ENCODE peak calls at places on chromosome 9, in five cellular contexts. One of them, this sample, is unnamed.

GRCh38 chr9:130770679-130771442 is 64.2 kb upstream of the ABL1 start:
- DNase-seq in cardiac muscle cell: peak
- DNase-seq in psoas muscle: no peak
- DNase-seq in NCI-H510A treated with DMSO at 0.1 percent for 48 hours: peak
- DNase-seq in mesendoderm: peak
- DNase-seq in this sample: no peak

GRCh38 chr9:137705443-137705863 is 86.6 kb downstream of the EHMT1 start:
- DNase-seq in cardiac muscle cell: no peak
- DNase-seq in psoas muscle: no peak
- DNase-seq in NCI-H510A treated with DMSO at 0.1 percent for 48 hours: no peak
- DNase-seq in mesendoderm: no peak
- DNase-seq in this sample: no peak

GRCh38 chr9:12819436-12820185 is 44.8 kb downstream of the LURAP1L start:
- DNase-seq in cardiac muscle cell: no peak
- DNase-seq in psoas muscle: no peak
- DNase-seq in NCI-H510A treated with DMSO at 0.1 percent for 48 hours: no peak
- DNase-seq in mesendoderm: peak
- DNase-seq in this sample: no peak

GRCh38 chr9:119289740-119290139 is 79.5 kb downstream of the BRINP1 start:
- DNase-seq in cardiac muscle cell: peak
- DNase-seq in psoas muscle: no peak
- DNase-seq in NCI-H510A treated with DMSO at 0.1 percent for 48 hours: peak
- DNase-seq in mesendoderm: peak
- DNase-seq in this sample: no peak

GRCh38 chr9:105418588-105419108 is 29.2 kb upstream of the FSD1L start:
- DNase-seq in cardiac muscle cell: no peak
- DNase-seq in psoas muscle: no peak
- DNase-seq in NCI-H510A treated with DMSO at 0.1 percent for 48 hours: no peak
- DNase-seq in mesendoderm: no peak
- DNase-seq in this sample: no peak

GRCh38 chr9:69376651-69377050 is 51.6 kb downstream of the ENTREP1 start:
- DNase-seq in cardiac muscle cell: peak
- DNase-seq in psoas muscle: peak
- DNase-seq in NCI-H510A treated with DMSO at 0.1 percent for 48 hours: no peak
- DNase-seq in mesendoderm: peak
- DNase-seq in this sample: no peak

GRCh38 chr9:77712533-77713130 is 64.5 kb upstream of the GNA14 start:
- DNase-seq in cardiac muscle cell: peak
- DNase-seq in psoas muscle: no peak
- DNase-seq in NCI-H510A treated with DMSO at 0.1 percent for 48 hours: no peak
- DNase-seq in mesendoderm: no peak
- DNase-seq in this sample: no peak

GRCh38 chr9:79012561-79012960 is 559.2 kb upstream of the TLE4 start:
- DNase-seq in cardiac muscle cell: peak
- DNase-seq in psoas muscle: no peak
- DNase-seq in NCI-H510A treated with DMSO at 0.1 percent for 48 hours: no peak
- DNase-seq in mesendoderm: peak
- DNase-seq in this sample: no peak

GRCh38 chr9:14277202-14277601 is 36.7 kb downstream of the NFIB start:
- DNase-seq in cardiac muscle cell: peak
- DNase-seq in psoas muscle: no peak
- DNase-seq in NCI-H510A treated with DMSO at 0.1 percent for 48 hours: no peak
- DNase-seq in mesendoderm: no peak
- DNase-seq in this sample: peak

GRCh38 chr9:71897573-71897972 is 13.4 kb downstream of the ABHD17B start:
- DNase-seq in cardiac muscle cell: no peak
- DNase-seq in psoas muscle: no peak
- DNase-seq in NCI-H510A treated with DMSO at 0.1 percent for 48 hours: no peak
- DNase-seq in mesendoderm: no peak
- DNase-seq in this sample: no peak

GRCh38 chr9:108070861-108071260 is 581.3 kb upstream of the KLF4 start:
- DNase-seq in cardiac muscle cell: no peak
- DNase-seq in psoas muscle: no peak
- DNase-seq in NCI-H510A treated with DMSO at 0.1 percent for 48 hours: no peak
- DNase-seq in mesendoderm: no peak
- DNase-seq in this sample: no peak

GRCh38 chr9:106797299-106797698 is 65.7 kb upstream of the ZNF462 start:
- DNase-seq in cardiac muscle cell: no peak
- DNase-seq in psoas muscle: no peak
- DNase-seq in NCI-H510A treated with DMSO at 0.1 percent for 48 hours: no peak
- DNase-seq in mesendoderm: no peak
- DNase-seq in this sample: no peak

GRCh38 chr9:4139201-4139600 is 160.7 kb downstream of the GLIS3 start:
- DNase-seq in cardiac muscle cell: no peak
- DNase-seq in psoas muscle: no peak
- DNase-seq in NCI-H510A treated with DMSO at 0.1 percent for 48 hours: no peak
- DNase-seq in mesendoderm: no peak
- DNase-seq in this sample: no peak

GRCh38 chr9:33782395-33783152 is 12.8 kb upstream of the PRSS3 start:
- DNase-seq in cardiac muscle cell: peak
- DNase-seq in psoas muscle: no peak
- DNase-seq in NCI-H510A treated with DMSO at 0.1 percent for 48 hours: no peak
- DNase-seq in mesendoderm: no peak
- DNase-seq in this sample: no peak

GRCh38 chr9:127336086-127336485 is 60.9 kb upstream of the SLC2A8 start:
- DNase-seq in cardiac muscle cell: peak
- DNase-seq in psoas muscle: no peak
- DNase-seq in NCI-H510A treated with DMSO at 0.1 percent for 48 hours: no peak
- DNase-seq in mesendoderm: no peak
- DNase-seq in this sample: no peak

GRCh38 chr9:97740848-97741821 is 44.0 kb upstream of the XPA start:
- DNase-seq in cardiac muscle cell: peak
- DNase-seq in psoas muscle: peak
- DNase-seq in NCI-H510A treated with DMSO at 0.1 percent for 48 hours: no peak
- DNase-seq in mesendoderm: peak
- DNase-seq in this sample: peak

GRCh38 chr9:116635908-116636307 is 51.2 kb upstream of the TRIM32 start:
- DNase-seq in cardiac muscle cell: no peak
- DNase-seq in psoas muscle: no peak
- DNase-seq in NCI-H510A treated with DMSO at 0.1 percent for 48 hours: no peak
- DNase-seq in mesendoderm: no peak
- DNase-seq in this sample: no peak

GRCh38 chr9:91799113-91799735 is 150.8 kb downstream of the ROR2 start:
- DNase-seq in cardiac muscle cell: no peak
- DNase-seq in psoas muscle: no peak
- DNase-seq in NCI-H510A treated with DMSO at 0.1 percent for 48 hours: no peak
- DNase-seq in mesendoderm: peak
- DNase-seq in this sample: no peak

GRCh38 chr9:87876708-87877107 is 6.0 kb upstream of the SPATA31E1 start:
- DNase-seq in cardiac muscle cell: no peak
- DNase-seq in psoas muscle: no peak
- DNase-seq in NCI-H510A treated with DMSO at 0.1 percent for 48 hours: no peak
- DNase-seq in mesendoderm: no peak
- DNase-seq in this sample: no peak

GRCh38 chr9:81832571-81833285 is 95.5 kb upstream of the SPATA31D4 start:
- DNase-seq in cardiac muscle cell: no peak
- DNase-seq in psoas muscle: no peak
- DNase-seq in NCI-H510A treated with DMSO at 0.1 percent for 48 hours: no peak
- DNase-seq in mesendoderm: no peak
- DNase-seq in this sample: no peak

GRCh38 chr9:86943223-86943870 is 4.0 kb downstream of the GAS1 start:
- DNase-seq in cardiac muscle cell: peak
- DNase-seq in psoas muscle: peak
- DNase-seq in NCI-H510A treated with DMSO at 0.1 percent for 48 hours: peak
- DNase-seq in mesendoderm: no peak
- DNase-seq in this sample: no peak

GRCh38 chr9:99511723-99512122 is 289.6 kb downstream of the SEC61B start:
- DNase-seq in cardiac muscle cell: no peak
- DNase-seq in psoas muscle: no peak
- DNase-seq in NCI-H510A treated with DMSO at 0.1 percent for 48 hours: no peak
- DNase-seq in mesendoderm: peak
- DNase-seq in this sample: no peak

GRCh38 chr9:6739218-6739617 is 18.6 kb upstream of the KDM4C start:
- DNase-seq in cardiac muscle cell: peak
- DNase-seq in psoas muscle: no peak
- DNase-seq in NCI-H510A treated with DMSO at 0.1 percent for 48 hours: peak
- DNase-seq in mesendoderm: peak
- DNase-seq in this sample: no peak

GRCh38 chr9:121242955-121243346 is 25.0 kb upstream of the GSN start:
- DNase-seq in cardiac muscle cell: peak
- DNase-seq in psoas muscle: no peak
- DNase-seq in NCI-H510A treated with DMSO at 0.1 percent for 48 hours: no peak
- DNase-seq in mesendoderm: no peak
- DNase-seq in this sample: no peak

GRCh38 chr9:123929177-123929869 is 603 bp downstream of the DENND1A start:
- DNase-seq in cardiac muscle cell: no peak
- DNase-seq in psoas muscle: peak
- DNase-seq in NCI-H510A treated with DMSO at 0.1 percent for 48 hours: peak
- DNase-seq in mesendoderm: no peak
- DNase-seq in this sample: no peak

GRCh38 chr9:129810116-129810515 is 7.1 kb downstream of the TOR1B start:
- DNase-seq in cardiac muscle cell: no peak
- DNase-seq in psoas muscle: no peak
- DNase-seq in NCI-H510A treated with DMSO at 0.1 percent for 48 hours: no peak
- DNase-seq in mesendoderm: no peak
- DNase-seq in this sample: no peak

GRCh38 chr9:37503736-37504135 is 18.0 kb downstream of the POLR1E start:
- DNase-seq in cardiac muscle cell: peak
- DNase-seq in psoas muscle: no peak
- DNase-seq in NCI-H510A treated with DMSO at 0.1 percent for 48 hours: no peak
- DNase-seq in mesendoderm: peak
- DNase-seq in this sample: no peak

GRCh38 chr9:76634356-76635054 is 129.7 kb upstream of the PCA3 start:
- DNase-seq in cardiac muscle cell: peak
- DNase-seq in psoas muscle: no peak
- DNase-seq in NCI-H510A treated with DMSO at 0.1 percent for 48 hours: peak
- DNase-seq in mesendoderm: no peak
- DNase-seq in this sample: no peak

GRCh38 chr9:124843635-124844034 is 9.6 kb upstream of the WDR38 start:
- DNase-seq in cardiac muscle cell: no peak
- DNase-seq in psoas muscle: no peak
- DNase-seq in NCI-H510A treated with DMSO at 0.1 percent for 48 hours: no peak
- DNase-seq in mesendoderm: no peak
- DNase-seq in this sample: peak

This sample was measured in Right ventricle myocardium superior.